ENCODE peak calls at places on chromosomes 4 and X, in eight cellular contexts. One of them, this sample, is unnamed.
A peak's percentile ranks its signal among the peaks of the same experiment; 100 is the strongest.

GRCh38 chr4:143396695-143397094 is 60.0 kb downstream of the GAB1 start:
- DNase-seq in endothelial cell of umbilical vein: no peak
- DNase-seq in pancreas: no peak
- DNase-seq in AG04450: no peak
- DNase-seq in heart right ventricle: no peak
- DNase-seq in transverse colon: no peak
- DNase-seq in adrenal gland: no peak
- DNase-seq in left lung: no peak
- DNase-seq in this sample: no peak

GRCh38 chrX:15447985-15448639 is 45.0 kb downstream of the PIR start:
- DNase-seq in endothelial cell of umbilical vein: no peak
- DNase-seq in pancreas: no peak
- DNase-seq in AG04450: peak; percentile 20
- DNase-seq in heart right ventricle: no peak
- DNase-seq in transverse colon: no peak
- DNase-seq in adrenal gland: no peak
- DNase-seq in left lung: no peak
- DNase-seq in this sample: no peak

GRCh38 chr4:123832173-123833026 is 435.8 kb downstream of the SPRY1 start:
- DNase-seq in endothelial cell of umbilical vein: peak; percentile 86
- DNase-seq in pancreas: peak; percentile 3
- DNase-seq in AG04450: peak; percentile 97
- DNase-seq in heart right ventricle: peak; percentile 84
- DNase-seq in transverse colon: peak; percentile 10
- DNase-seq in adrenal gland: peak; percentile 79
- DNase-seq in left lung: no peak
- DNase-seq in this sample: peak; percentile 98

GRCh38 chr4:186760576-186760975 is 36.9 kb upstream of the FAT1 start:
- DNase-seq in endothelial cell of umbilical vein: no peak
- DNase-seq in pancreas: no peak
- DNase-seq in AG04450: no peak
- DNase-seq in heart right ventricle: no peak
- DNase-seq in transverse colon: no peak
- DNase-seq in adrenal gland: no peak
- DNase-seq in left lung: no peak
- DNase-seq in this sample: peak; percentile 88

GRCh38 chr4:99987681-99988080 is 37.6 kb upstream of the H2AZ1 start:
- DNase-seq in endothelial cell of umbilical vein: no peak
- DNase-seq in pancreas: no peak
- DNase-seq in AG04450: no peak
- DNase-seq in heart right ventricle: no peak
- DNase-seq in transverse colon: no peak
- DNase-seq in adrenal gland: no peak
- DNase-seq in left lung: no peak
- DNase-seq in this sample: no peak

GRCh38 chr4:141077611-141078225 is 55.6 kb downstream of the RNF150 start:
- DNase-seq in endothelial cell of umbilical vein: no peak
- DNase-seq in pancreas: no peak
- DNase-seq in AG04450: no peak
- DNase-seq in heart right ventricle: peak; percentile 18
- DNase-seq in transverse colon: no peak
- DNase-seq in adrenal gland: no peak
- DNase-seq in left lung: no peak
- DNase-seq in this sample: no peak

GRCh38 chr4:56129431-56129861 is 180.7 kb downstream of the CEP135 start:
- DNase-seq in endothelial cell of umbilical vein: no peak
- DNase-seq in pancreas: no peak
- DNase-seq in AG04450: no peak
- DNase-seq in heart right ventricle: no peak
- DNase-seq in transverse colon: peak; percentile 77
- DNase-seq in adrenal gland: no peak
- DNase-seq in left lung: no peak
- DNase-seq in this sample: no peak

GRCh38 chr4:143784567-143784966 is 84.1 kb upstream of the FREM3 start:
- DNase-seq in endothelial cell of umbilical vein: no peak
- DNase-seq in pancreas: no peak
- DNase-seq in AG04450: no peak
- DNase-seq in heart right ventricle: no peak
- DNase-seq in transverse colon: no peak
- DNase-seq in adrenal gland: no peak
- DNase-seq in left lung: no peak
- DNase-seq in this sample: no peak

GRCh38 chr4:76607266-76607799 is 172.3 kb downstream of the SHROOM3 start:
- DNase-seq in endothelial cell of umbilical vein: no peak
- DNase-seq in pancreas: no peak
- DNase-seq in AG04450: no peak
- DNase-seq in heart right ventricle: no peak
- DNase-seq in transverse colon: no peak
- DNase-seq in adrenal gland: no peak
- DNase-seq in left lung: no peak
- DNase-seq in this sample: no peak

GRCh38 chr4:108762559-108763225 is at the start of gene ETNPPL:
- DNase-seq in endothelial cell of umbilical vein: peak; percentile 20
- DNase-seq in pancreas: peak; percentile 5
- DNase-seq in AG04450: no peak
- DNase-seq in heart right ventricle: peak; percentile 7
- DNase-seq in transverse colon: no peak
- DNase-seq in adrenal gland: peak; percentile 72
- DNase-seq in left lung: peak; percentile 84
- DNase-seq in this sample: no peak

GRCh38 chr4:25441519-25442117 is 64.6 kb downstream of the ANAPC4 start:
- DNase-seq in endothelial cell of umbilical vein: peak; percentile 77
- DNase-seq in pancreas: peak; percentile 27
- DNase-seq in AG04450: peak; percentile 7
- DNase-seq in heart right ventricle: peak; percentile 46
- DNase-seq in transverse colon: peak; percentile 57
- DNase-seq in adrenal gland: peak; percentile 55
- DNase-seq in left lung: no peak
- DNase-seq in this sample: peak; percentile 68

GRCh38 chr4:68874507-68874906 is 58.7 kb downstream of the UGT2B10 start:
- DNase-seq in endothelial cell of umbilical vein: no peak
- DNase-seq in pancreas: no peak
- DNase-seq in AG04450: no peak
- DNase-seq in heart right ventricle: no peak
- DNase-seq in transverse colon: no peak
- DNase-seq in adrenal gland: no peak
- DNase-seq in left lung: no peak
- DNase-seq in this sample: no peak

GRCh38 chrX:53281321-53281822 is at the start of gene IQSEC2:
- DNase-seq in endothelial cell of umbilical vein: peak; percentile 77
- DNase-seq in pancreas: peak; percentile 76
- DNase-seq in AG04450: peak; percentile 29
- DNase-seq in heart right ventricle: peak; percentile 87
- DNase-seq in transverse colon: peak; percentile 89
- DNase-seq in adrenal gland: peak; percentile 85
- DNase-seq in left lung: peak; percentile 89
- DNase-seq in this sample: peak; percentile 70

GRCh38 chr4:172514801-172515200 is 653.8 kb upstream of the GALNT7 start:
- DNase-seq in endothelial cell of umbilical vein: no peak
- DNase-seq in pancreas: no peak
- DNase-seq in AG04450: no peak
- DNase-seq in heart right ventricle: no peak
- DNase-seq in transverse colon: no peak
- DNase-seq in adrenal gland: no peak
- DNase-seq in left lung: no peak
- DNase-seq in this sample: no peak

GRCh38 chrX:129831486-129831885 is 12.2 kb downstream of the ZDHHC9 start:
- DNase-seq in endothelial cell of umbilical vein: no peak
- DNase-seq in pancreas: no peak
- DNase-seq in AG04450: no peak
- DNase-seq in heart right ventricle: peak; percentile 4
- DNase-seq in transverse colon: peak; percentile 19
- DNase-seq in adrenal gland: no peak
- DNase-seq in left lung: no peak
- DNase-seq in this sample: no peak

GRCh38 chrX:129705377-129705925 is 33.3 kb upstream of the XPNPEP2 start:
- DNase-seq in endothelial cell of umbilical vein: no peak
- DNase-seq in pancreas: no peak
- DNase-seq in AG04450: no peak
- DNase-seq in heart right ventricle: no peak
- DNase-seq in transverse colon: no peak
- DNase-seq in adrenal gland: no peak
- DNase-seq in left lung: no peak
- DNase-seq in this sample: no peak

DNA sequence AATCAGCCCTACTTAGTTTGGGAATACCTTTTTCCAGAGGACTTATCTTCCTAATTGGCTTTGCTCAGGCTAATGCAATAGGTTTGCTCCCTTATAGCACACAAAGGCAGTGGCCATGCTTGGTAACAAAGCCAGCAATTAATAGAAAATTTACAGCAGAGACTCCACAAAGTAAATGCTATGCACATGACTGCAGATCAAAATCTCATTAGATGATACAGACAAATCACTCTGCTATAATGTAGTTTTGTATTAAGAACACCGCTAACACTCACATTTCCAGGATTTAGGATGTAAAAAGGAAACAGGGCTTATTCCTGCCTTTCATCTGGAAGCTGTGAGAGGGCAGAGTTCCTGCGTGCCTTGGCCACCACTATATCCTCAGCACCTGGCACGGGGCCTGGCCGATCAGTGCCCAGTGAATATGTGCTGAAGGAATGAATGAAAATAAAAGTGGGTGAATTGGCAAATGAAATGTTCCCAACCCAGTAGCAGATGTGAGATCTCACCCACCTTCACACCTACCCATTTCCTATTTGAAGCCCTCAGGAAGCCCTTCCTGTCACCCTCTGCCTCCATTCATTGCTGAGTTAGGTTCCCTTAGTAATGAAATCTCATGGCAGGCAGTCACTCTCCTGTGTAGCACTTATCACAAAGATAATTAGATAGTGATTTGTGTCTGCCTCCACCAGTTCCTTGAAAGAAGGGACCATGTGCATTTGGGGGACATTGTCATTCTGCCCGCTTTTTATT is 5.1 kb downstream of the SEPTIN6 start:
- DNase-seq in endothelial cell of umbilical vein: peak; percentile 31
- DNase-seq in pancreas: no peak
- DNase-seq in AG04450: no peak
- DNase-seq in heart right ventricle: no peak
- DNase-seq in transverse colon: no peak
- DNase-seq in adrenal gland: peak; percentile 33
- DNase-seq in left lung: no peak
- DNase-seq in this sample: no peak
- H3K27ac ChIP-seq in endothelial cell of umbilical vein: no peak overlapping the region
- H3K27ac ChIP-seq in pancreas: no peak overlapping the region
- H3K27ac ChIP-seq in AG04450: no peak overlapping the region
- H3K27ac ChIP-seq in heart right ventricle: no peak overlapping the region
- H3K27ac ChIP-seq in transverse colon: peak overlapping the region; percentile 93
- H3K27ac ChIP-seq in adrenal gland: no peak overlapping the region
- H3K27ac ChIP-seq in left lung: no peak overlapping the region
- H3K27ac ChIP-seq in this sample: no peak overlapping the region

GRCh38 chr4:41723286-41723685 is 25.2 kb downstream of the PHOX2B start:
- DNase-seq in endothelial cell of umbilical vein: no peak
- DNase-seq in pancreas: no peak
- DNase-seq in AG04450: no peak
- DNase-seq in heart right ventricle: no peak
- DNase-seq in transverse colon: no peak
- DNase-seq in adrenal gland: no peak
- DNase-seq in left lung: no peak
- DNase-seq in this sample: no peak

GRCh38 chr4:41727861-41728570 is 20.5 kb downstream of the PHOX2B start:
- DNase-seq in endothelial cell of umbilical vein: no peak
- DNase-seq in pancreas: no peak
- DNase-seq in AG04450: no peak
- DNase-seq in heart right ventricle: no peak
- DNase-seq in transverse colon: no peak
- DNase-seq in adrenal gland: no peak
- DNase-seq in left lung: no peak
- DNase-seq in this sample: no peak

GRCh38 chr4:41722171-41722570 is 26.4 kb downstream of the PHOX2B start:
- DNase-seq in endothelial cell of umbilical vein: no peak
- DNase-seq in pancreas: no peak
- DNase-seq in AG04450: no peak
- DNase-seq in heart right ventricle: no peak
- DNase-seq in transverse colon: no peak
- DNase-seq in adrenal gland: no peak
- DNase-seq in left lung: no peak
- DNase-seq in this sample: no peak

GRCh38 chr4:41728571-41728908 is 20.0 kb downstream of the PHOX2B start:
- DNase-seq in endothelial cell of umbilical vein: no peak
- DNase-seq in pancreas: no peak
- DNase-seq in AG04450: no peak
- DNase-seq in heart right ventricle: no peak
- DNase-seq in transverse colon: no peak
- DNase-seq in adrenal gland: no peak
- DNase-seq in left lung: no peak
- DNase-seq in this sample: no peak

DNA sequence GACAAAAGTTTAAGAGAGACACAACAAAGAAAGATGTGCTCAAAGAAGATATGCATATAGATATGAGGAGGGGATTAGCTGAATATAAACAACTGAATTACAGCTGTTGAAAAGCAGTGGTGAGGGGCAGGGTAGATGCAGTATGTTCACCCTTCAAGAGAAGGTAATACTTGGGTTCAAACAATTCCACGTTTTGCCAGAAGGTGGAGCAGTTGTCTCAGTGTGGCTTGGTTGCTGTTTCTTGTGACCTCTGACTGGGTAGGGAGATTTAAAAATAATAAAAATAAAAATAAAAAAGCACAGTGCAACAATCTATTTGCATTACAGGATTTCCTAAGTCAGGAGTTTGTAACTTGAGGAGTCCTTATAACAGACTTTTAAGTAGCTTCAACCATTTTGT is 23.3 kb downstream of the PHOX2B start:
- DNase-seq in endothelial cell of umbilical vein: no peak
- DNase-seq in pancreas: no peak
- DNase-seq in AG04450: no peak
- DNase-seq in heart right ventricle: no peak
- DNase-seq in transverse colon: no peak
- DNase-seq in adrenal gland: no peak
- DNase-seq in left lung: no peak
- DNase-seq in this sample: no peak
- TF ChIP-seq CTCF in endothelial cell of umbilical vein: no peak
- TF ChIP-seq CTCF in pancreas: no peak
- TF ChIP-seq CTCF in AG04450: peak; percentile 19
- TF ChIP-seq CTCF in heart right ventricle: no peak
- TF ChIP-seq CTCF in transverse colon: no peak
- TF ChIP-seq CTCF in adrenal gland: no peak
- TF ChIP-seq CTCF in left lung: no peak
- TF ChIP-seq CTCF in this sample: peak; percentile 41

GRCh38 chr4:8159522-8160232 is 1.1 kb upstream of the ABLIM2 start:
- DNase-seq in endothelial cell of umbilical vein: no peak
- DNase-seq in pancreas: peak; percentile 56
- DNase-seq in AG04450: no peak
- DNase-seq in heart right ventricle: no peak
- DNase-seq in transverse colon: no peak
- DNase-seq in adrenal gland: no peak
- DNase-seq in left lung: no peak
- DNase-seq in this sample: no peak
- H3K4me3 ChIP-seq in endothelial cell of umbilical vein: peak overlapping the region; percentile 51
- H3K4me3 ChIP-seq in pancreas: peak overlapping the region; percentile 75
- H3K4me3 ChIP-seq in AG04450: peak overlapping the region; percentile 95
- H3K4me3 ChIP-seq in heart right ventricle: peak overlapping the region; percentile 91
- H3K4me3 ChIP-seq in transverse colon: peak overlapping the region; percentile 87
- H3K4me3 ChIP-seq in adrenal gland: peak overlapping the region; percentile 37
- H3K4me3 ChIP-seq in left lung: peak overlapping the region; percentile 59
- H3K4me3 ChIP-seq in this sample: peak overlapping the region; percentile 74

DNA sequence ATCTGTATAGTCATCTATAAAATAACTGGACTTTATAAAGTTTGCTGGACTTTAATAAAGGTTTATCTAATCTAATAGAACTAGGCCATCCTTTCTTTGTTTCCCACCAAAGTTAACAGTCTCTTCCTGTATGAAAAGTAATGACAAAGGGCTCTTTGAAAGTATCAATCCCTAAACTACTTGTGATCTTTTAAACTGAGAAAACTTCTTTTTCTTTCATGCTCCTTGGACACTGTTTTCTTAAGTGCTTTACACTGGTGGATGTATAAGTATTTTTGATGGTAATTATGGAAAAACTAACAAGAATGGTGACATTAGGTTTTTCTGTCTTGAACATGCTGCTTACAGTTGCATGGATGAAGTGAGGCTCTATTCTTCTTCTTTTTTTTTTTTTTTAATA is 2.4 kb upstream of the ZFX start:
- DNase-seq in endothelial cell of umbilical vein: no peak
- DNase-seq in pancreas: no peak
- DNase-seq in AG04450: no peak
- DNase-seq in heart right ventricle: no peak
- DNase-seq in transverse colon: no peak
- DNase-seq in adrenal gland: no peak
- DNase-seq in left lung: no peak
- DNase-seq in this sample: no peak
- H3K27ac ChIP-seq in endothelial cell of umbilical vein: peak overlapping the region; percentile 9
- H3K27ac ChIP-seq in pancreas: no peak overlapping the region
- H3K27ac ChIP-seq in AG04450: no peak overlapping the region
- H3K27ac ChIP-seq in heart right ventricle: peak overlapping the region; percentile 99
- H3K27ac ChIP-seq in transverse colon: peak overlapping the region; percentile 99
- H3K27ac ChIP-seq in adrenal gland: peak overlapping the region; percentile 54
- H3K27ac ChIP-seq in left lung: no peak overlapping the region
- H3K27ac ChIP-seq in this sample: peak overlapping the region; percentile 42